ENCODE peak calls at places on chromosomes 2 and 18, in four cellular contexts. Q is stomach, R is mucosa of descending colon, A is esophagus muscularis mucosa. J is an unnamed sample. For H3K4me1, the result is how much of the 10 kb centered on the place peaks cover.

GRCh38 chr2:86337235-86338099 is at the start of gene REEP1:
- DNase-seq in Q (peak), R (peak), A (no peak), J (no peak)

GRCh38 chr2:7994397-7994951 is 687.4 kb upstream of the ID2 start:
- DNase-seq in Q (peak), R (peak), A (no peak), J (no peak)

GRCh38 chr2:222797871-222798270 is 63.0 kb upstream of the ACSL3 start:
- DNase-seq in Q (no peak), R (no peak), A (no peak), J (no peak)

GRCh38 chr18:13568443-13569392 is 157.6 kb downstream of the FAM210A start:
- DNase-seq in Q (no peak), R (no peak), A (no peak), J (no peak)

GRCh38 chr2:96495983-96496382 is 9.2 kb downstream of the NEURL3 start:
- DNase-seq in Q (no peak), R (no peak), A (no peak), J (no peak)

GRCh38 chr2:134385195-134385594 is 131.3 kb downstream of the MGAT5 start:
- DNase-seq in Q (no peak), R (no peak), A (no peak), J (no peak)

GRCh38 chr2:174617120-174617519 is 19.5 kb upstream of the WIPF1 start:
- DNase-seq in Q (no peak), R (no peak), A (no peak), J (no peak)

GRCh38 chr18:78884502-78884901 is 95.1 kb upstream of the SALL3 start:
- DNase-seq in Q (no peak), R (no peak), A (peak), J (no peak)

GRCh38 chr2:68839260-68839833 is 31.9 kb downstream of the BMP10 start:
- DNase-seq in Q (no peak), R (peak), A (no peak), J (no peak)

GRCh38 chr2:120012771-120013568 is at the start of gene EPB41L5:
- DNase-seq in Q (peak), R (peak), A (peak), J (peak)

GRCh38 chr2:75098856-75099255 is 100.5 kb downstream of the TACR1 start:
- DNase-seq in Q (no peak), R (no peak), A (peak), J (no peak)

GRCh38 chr2:241893265-241893664 is 23.7 kb downstream of the RTP5 start:
- DNase-seq in Q (no peak), R (no peak), A (no peak), J (peak)

GRCh38 chr18:31233550-31234306 is 71.1 kb upstream of the DSC1 start:
- DNase-seq in Q (no peak), R (peak), A (no peak), J (no peak)

GRCh38 chr2:40332096-40332826 is 119.6 kb downstream of the SLC8A1 start:
- DNase-seq in Q (no peak), R (no peak), A (no peak), J (no peak)

GRCh38 chr2:24702800-24703199 is 90.4 kb downstream of the PTRHD1 start:
- DNase-seq in Q (no peak), R (no peak), A (no peak), J (no peak)

GRCh38 chr18:8989017-8989416 is 113.5 kb upstream of the NDUFV2 start:
- DNase-seq in Q (no peak), R (no peak), A (no peak), J (no peak)

GRCh38 chr18:8988262-8988871 is 114.1 kb upstream of the NDUFV2 start:
- DNase-seq in Q (peak), R (peak), A (no peak), J (no peak)

GRCh38 chr18:8990276-8991031 is 112.0 kb upstream of the NDUFV2 start:
- DNase-seq in Q (peak), R (no peak), A (no peak), J (no peak)

GRCh38 chr18:8991131-8991530 is 111.4 kb upstream of the NDUFV2 start:
- DNase-seq in Q (no peak), R (no peak), A (no peak), J (no peak)

DNA sequence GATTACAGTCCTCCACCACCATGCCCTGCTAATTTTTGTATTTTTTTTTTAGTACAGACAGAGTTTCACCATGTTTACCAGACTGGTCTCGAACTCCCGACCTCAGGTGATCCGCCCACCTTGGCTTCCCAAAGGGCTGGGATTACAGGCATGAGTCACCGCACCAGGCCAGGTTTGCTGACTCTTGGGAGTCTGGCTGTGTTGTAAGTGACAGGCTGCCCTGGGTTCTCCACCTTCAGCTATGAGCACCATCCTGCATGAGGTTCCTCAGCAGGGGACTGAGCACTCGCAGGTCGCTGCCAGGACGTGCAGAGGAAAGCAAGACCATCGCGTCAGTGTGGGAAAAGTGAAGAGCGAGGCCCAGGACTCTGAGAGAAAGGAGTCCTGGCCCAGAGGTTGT is 112.6 kb upstream of the NDUFV2 start:
- DNase-seq in Q (no peak), R (no peak), A (no peak), J (no peak)
- H3K4me1 ChIP-seq in Q (under half), R (under half), A (under half), J (under half)

DNA sequence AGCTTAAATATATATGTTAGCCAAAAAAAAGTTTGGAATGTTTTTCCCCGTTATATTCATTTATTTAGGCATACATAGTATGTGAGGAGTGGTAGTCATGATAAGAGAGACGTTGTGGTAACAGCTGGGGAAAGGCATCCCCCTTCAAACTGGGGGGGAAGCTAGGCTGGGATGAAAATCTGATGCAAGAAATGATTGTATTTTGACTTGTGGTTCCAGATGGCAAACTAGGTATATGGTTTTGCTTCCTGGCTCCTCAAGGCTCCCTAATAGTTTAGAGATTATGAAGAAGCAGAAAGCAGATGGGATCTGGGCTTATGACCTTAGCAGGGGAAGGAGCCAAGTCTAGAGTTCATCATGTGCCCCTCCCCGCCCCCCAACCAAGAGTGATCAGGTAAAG is 30.2 kb downstream of the ITGA6 start:
- DNase-seq in Q (no peak), R (no peak), A (no peak), J (no peak)
- H3K4me1 ChIP-seq in Q (half or more), R (half or more), A (under half), J (half or more)

DNA sequence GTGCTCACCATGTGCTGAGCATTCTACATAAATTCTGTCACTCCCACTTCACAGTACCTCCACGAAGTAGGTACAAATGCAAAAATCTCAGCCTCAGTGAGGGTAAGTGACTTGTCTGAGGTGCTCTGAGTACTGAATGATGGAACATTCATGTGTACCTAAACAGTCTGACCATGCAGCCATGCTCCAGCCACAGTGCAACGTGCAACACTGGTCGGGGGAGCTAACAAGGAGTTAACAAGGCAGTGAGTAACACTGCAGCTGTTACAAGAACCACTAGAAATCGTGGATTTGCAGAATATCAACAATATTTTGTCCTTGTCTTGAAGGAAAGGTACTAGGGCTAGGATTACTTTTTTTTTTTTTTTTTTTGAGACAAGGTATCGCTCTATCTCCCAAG is 36.6 kb upstream of the NDUFV2 start:
- DNase-seq in Q (no peak), R (no peak), A (no peak), J (no peak)
- H3K4me1 ChIP-seq in Q (under half), R (under half), A (under half), J (under half)

GRCh38 chr2:110852051-110852450 is 119.7 kb downstream of the ACOXL start:
- DNase-seq in Q (no peak), R (no peak), A (no peak), J (no peak)
- H3K4me1 ChIP-seq in Q (under half), R (under half), A (under half), J (under half)